ENCODE peak calls at places on chromosomes 7 and 10, in five cellular contexts. W, F, C, S and V are unnamed samples.

GRCh38 chr7:132488634-132489302 is 87.5 kb downstream of the PLXNA4 start:
- DNase-seq in W (no peak), F (no peak), C (no peak), S (no peak), V (no peak)

GRCh38 chr7:30707391-30708351 is 25.4 kb upstream of the CRHR2 start:
- DNase-seq in W (no peak), F (no peak), C (no peak), S (no peak), V (no peak)

GRCh38 chr10:126661841-126662520 is 8.5 kb downstream of the C10orf90 start:
- DNase-seq in W (no peak), F (no peak), C (no peak), S (no peak), V (no peak)

GRCh38 chr10:103872137-103872933 is 17.0 kb upstream of the SH3PXD2A start:
- DNase-seq in W (no peak), F (no peak), C (no peak), S (no peak), V (no peak)

GRCh38 chr10:78741541-78741940 is 327.2 kb upstream of the ZMIZ1 start:
- DNase-seq in W (no peak), F (peak), C (no peak), S (no peak), V (no peak)

GRCh38 chr7:105990726-105991465 is 27.8 kb downstream of the CDHR3 start:
- DNase-seq in W (no peak), F (no peak), C (no peak), S (peak), V (no peak)

GRCh38 chr7:27615420-27616185 is 47.1 kb downstream of the HIBADH start:
- DNase-seq in W (no peak), F (no peak), C (no peak), S (no peak), V (no peak)

GRCh38 chr10:23945845-23946244 is 263.1 kb upstream of the KIAA1217 start:
- DNase-seq in W (no peak), F (no peak), C (no peak), S (no peak), V (no peak)

GRCh38 chr10:32952094-32952493 is 5.9 kb downstream of the ITGB1 start:
- DNase-seq in W (no peak), F (no peak), C (no peak), S (no peak), V (no peak)

GRCh38 chr7:149869867-149870266 is 3.9 kb upstream of the ATP6V0E2 start:
- DNase-seq in W (no peak), F (no peak), C (no peak), S (peak), V (no peak)

GRCh38 chr10:74047871-74048270 is 50.0 kb downstream of the VCL start:
- DNase-seq in W (no peak), F (no peak), C (no peak), S (peak), V (no peak)

GRCh38 chr10:60565492-60565891 is 175.8 kb upstream of the ANK3 start:
- DNase-seq in W (no peak), F (no peak), C (no peak), S (no peak), V (no peak)

GRCh38 chr7:84040365-84040764 is 154.2 kb downstream of the SEMA3A start:
- DNase-seq in W (no peak), F (no peak), C (no peak), S (peak), V (no peak)

GRCh38 chr7:70849580-70850235 is 282.2 kb upstream of the GALNT17 start:
- DNase-seq in W (no peak), F (no peak), C (no peak), S (peak), V (no peak)

GRCh38 chr10:8543361-8544056 is 489.0 kb downstream of the GATA3 start:
- DNase-seq in W (no peak), F (no peak), C (no peak), S (no peak), V (no peak)

GRCh38 chr10:109178576-109178975 is 744.7 kb downstream of the XPNPEP1 start:
- DNase-seq in W (no peak), F (no peak), C (no peak), S (no peak), V (no peak)
- H3K4me3 ChIP-seq in W (no peak), F (no peak), C (no peak), S (no peak), V (no peak)

DNA sequence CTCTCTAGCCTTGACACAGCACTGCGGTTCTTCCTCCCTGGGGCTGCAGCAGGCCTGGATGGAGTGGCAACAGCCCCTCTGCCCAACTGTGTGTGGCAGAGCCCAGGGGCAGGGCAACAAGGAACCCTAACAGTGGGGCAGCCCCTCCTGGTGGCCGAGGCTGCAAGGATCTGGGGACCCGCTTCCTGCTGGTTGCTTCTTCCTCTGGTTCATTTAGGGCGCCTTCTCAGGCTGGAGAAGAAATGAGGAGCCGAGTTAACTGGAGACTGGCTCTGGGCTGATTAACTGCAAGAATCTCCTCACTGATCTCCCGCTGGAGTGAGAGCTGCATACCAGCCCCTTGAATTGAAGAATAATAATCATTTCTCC is 80.1 kb upstream of the EMX2 start:
- DNase-seq in W (no peak), F (no peak), C (no peak), S (peak), V (no peak)
- TF ChIP-seq CTCF in W (peak), F (no peak), C (no peak), S (peak), V (no peak)

DNA sequence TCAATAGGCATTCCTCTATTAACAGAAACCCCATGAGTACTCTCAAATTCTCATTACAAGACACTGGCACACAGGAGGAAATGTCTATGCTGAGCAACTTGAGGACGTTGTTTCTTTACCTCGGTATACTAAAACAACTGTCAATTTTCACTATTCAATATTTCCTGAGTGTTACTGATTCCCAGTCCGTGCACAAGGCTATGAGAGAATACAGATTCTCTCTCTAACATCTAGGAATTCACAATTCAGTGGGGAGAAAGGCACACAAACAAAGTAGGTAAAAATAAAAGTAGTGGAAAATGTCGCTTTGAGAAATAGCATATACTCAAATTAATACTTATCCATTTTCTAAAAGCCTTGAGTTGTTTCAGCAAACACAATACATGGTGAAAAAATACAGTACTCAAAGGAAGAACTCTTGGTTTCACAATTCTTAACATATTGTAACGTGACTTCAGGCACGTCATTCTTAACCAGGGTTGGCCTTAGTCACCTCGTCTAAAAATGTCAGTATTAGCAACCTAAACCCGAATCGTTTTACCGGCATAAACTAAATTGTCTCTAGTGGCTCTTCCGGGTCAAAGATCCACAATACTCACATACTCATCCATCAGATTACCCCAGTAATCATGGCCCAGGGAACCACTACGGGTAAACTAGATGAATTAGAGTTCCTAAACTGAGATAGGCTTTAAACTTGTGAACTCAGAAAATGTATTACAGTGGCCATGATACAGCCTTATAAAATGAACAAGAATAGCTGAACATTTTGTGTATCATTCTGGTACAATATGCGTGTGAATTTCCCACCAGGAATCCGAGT is 1.5 kb downstream of the IPMK start:
- DNase-seq in W (no peak), F (no peak), C (peak), S (no peak), V (peak)
- H3K4me3 ChIP-seq in W (peak), F (peak), C (peak), S (peak), V (peak)

DNA sequence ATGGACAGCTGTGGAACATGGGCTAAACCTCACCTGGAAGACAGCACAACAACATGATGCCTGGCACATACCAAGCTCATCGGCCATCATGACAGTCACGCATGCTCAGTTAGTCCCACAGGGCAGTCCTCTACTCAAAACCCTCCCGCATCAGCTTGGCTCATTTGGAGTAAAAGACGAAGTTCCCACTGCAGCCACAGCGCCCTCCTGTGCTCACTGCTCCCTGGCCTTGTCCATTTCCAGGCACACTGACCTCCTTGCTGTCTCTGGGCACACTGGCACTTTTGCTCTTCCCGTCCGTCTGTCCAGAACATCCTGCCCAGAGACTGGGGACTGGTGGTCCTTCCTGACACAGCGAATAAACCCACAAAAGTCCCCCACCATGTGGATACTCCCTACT is 66.2 kb downstream of the LARP4B start:
- DNase-seq in W (no peak), F (no peak), C (no peak), S (peak), V (no peak)
- TF ChIP-seq CTCF in W (peak), F (no peak), C (no peak), S (peak), V (no peak)

DNA sequence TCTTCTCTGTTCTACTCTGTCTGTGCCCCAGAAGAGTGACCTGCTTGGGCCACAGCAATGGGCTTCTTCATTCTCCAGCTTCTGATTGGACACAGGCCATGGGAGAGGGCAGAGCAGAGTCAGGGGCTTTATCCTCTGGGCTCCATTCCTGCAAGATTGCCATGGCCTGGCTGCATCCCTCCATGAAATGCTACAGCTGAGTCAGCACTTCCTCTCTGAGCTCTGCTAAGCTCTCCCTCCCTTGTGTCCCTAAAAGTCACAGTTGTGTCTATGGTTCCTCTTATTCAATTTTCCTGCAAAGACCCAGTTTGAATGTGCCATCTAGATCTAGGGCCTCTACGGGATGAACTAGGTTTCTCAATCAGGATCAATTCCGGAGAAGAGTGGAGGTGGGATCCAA is 903.8 kb downstream of the TYW1 start:
- DNase-seq in W (no peak), F (no peak), C (no peak), S (no peak), V (no peak)
- H3K4me3 ChIP-seq in W (no peak), F (no peak), C (no peak), S (no peak), V (no peak)

GRCh38 chr7:18302077-18302476 is 193.5 kb upstream of the HDAC9 start:
- DNase-seq in W (no peak), F (no peak), C (no peak), S (no peak), V (no peak)
- TF ChIP-seq CTCF in W (no peak), F (no peak), C (no peak), S (no peak), V (no peak)